ENCODE peak calls at places on chromosomes 11 and 22, in seven cellular contexts. M is retinal pigment epithelial cell, I is transverse colon, O is astrocyte of the spinal cord, B is SK-N-SH, C is brain microvascular endothelial cell, U is BJ. Z is an unnamed sample.

GRCh38 chr22:30824711-30825110 is 130.0 kb downstream of the OSBP2 start:
- DNase-seq in O (no peak), C (no peak), B (no peak), I (no peak), M (no peak), U (no peak), Z (no peak)

GRCh38 chr11:14075118-14075601 is 112.6 kb downstream of the SPON1 start:
- DNase-seq in B (no peak), U (no peak), O (peak), M (no peak), I (no peak), C (no peak), Z (no peak)

GRCh38 chr11:122181893-122182292 is 65.9 kb upstream of the BLID start:
- DNase-seq in B (no peak), U (no peak), C (no peak), I (no peak), M (no peak), O (no peak), Z (no peak)

GRCh38 chr11:9109858-9110731 is 18.7 kb upstream of the SCUBE2 start:
- DNase-seq in M (no peak), O (no peak), I (no peak), B (no peak), C (no peak), U (no peak), Z (no peak)

GRCh38 chr11:64093233-64094039 is 57.7 kb downstream of the FLRT1 start:
- DNase-seq in O (no peak), U (no peak), M (no peak), I (no peak), B (no peak), C (no peak), Z (no peak)

GRCh38 chr11:64998141-64998540 is 1.4 kb upstream of the BATF2 start:
- DNase-seq in O (no peak), U (no peak), I (peak), C (no peak), B (peak), M (no peak), Z (no peak)

GRCh38 chr11:100753144-100753543 is 66.1 kb downstream of the ARHGAP42 start:
- DNase-seq in U (no peak), M (no peak), C (no peak), B (no peak), I (no peak), O (no peak), Z (no peak)

GRCh38 chr11:134538793-134539192 is 126.8 kb upstream of the B3GAT1 start:
- DNase-seq in O (no peak), I (no peak), M (no peak), U (no peak), B (no peak), C (no peak), Z (no peak)

GRCh38 chr22:46303347-46303965 is 6.8 kb downstream of the GTSE1 start:
- DNase-seq in B (no peak), U (no peak), C (no peak), O (peak), I (no peak), M (no peak), Z (peak)

GRCh38 chr11:10181811-10182210 is 112.2 kb downstream of the SBF2 start:
- DNase-seq in M (peak), B (peak), I (no peak), C (no peak), O (peak), U (peak), Z (peak)

GRCh38 chr11:14119357-14119756 is 156.8 kb downstream of the SPON1 start:
- DNase-seq in B (no peak), C (no peak), I (no peak), O (no peak), M (no peak), U (no peak), Z (no peak)

GRCh38 chr11:32852142-32852541 is 22.4 kb downstream of the PRRG4 start:
- DNase-seq in B (no peak), O (peak), I (peak), C (peak), M (peak), U (peak), Z (peak)

GRCh38 chr11:62501432-62501891 is 45.1 kb downstream of the AHNAK start:
- DNase-seq in C (no peak), I (no peak), M (peak), U (no peak), O (peak), B (no peak), Z (no peak)

GRCh38 chr11:31325162-31325561 is 44.4 kb downstream of the DCDC1 start:
- DNase-seq in M (peak), O (peak), B (no peak), I (no peak), C (peak), U (peak), Z (peak)

GRCh38 chr11:102680945-102681344 is 24.6 kb downstream of the MMP27 start:
- DNase-seq in O (no peak), B (no peak), M (no peak), C (no peak), U (peak), I (no peak), Z (peak)

DNA sequence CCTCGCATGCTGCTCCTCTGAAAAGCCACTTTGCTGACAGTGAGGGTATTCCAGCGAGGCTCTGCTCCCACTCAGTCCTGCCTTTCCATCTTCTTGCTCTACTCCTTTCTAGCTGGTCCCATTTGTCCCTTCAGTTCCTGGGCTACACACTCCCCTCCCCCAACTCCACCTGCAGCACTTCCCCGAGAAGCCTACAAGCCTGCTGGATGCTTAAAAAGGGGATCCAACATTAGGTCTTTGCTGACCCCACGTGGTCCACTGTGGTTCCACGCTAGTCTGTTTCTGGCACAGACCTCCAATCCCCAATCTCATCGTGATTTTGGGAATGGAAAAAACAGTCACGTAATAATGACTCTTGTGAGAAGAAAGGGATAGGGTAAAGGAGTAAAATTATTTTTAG is 121.6 kb upstream of the SNX19 start:
- DNase-seq in U (no peak), C (no peak), M (no peak), O (no peak), B (no peak), I (no peak), Z (no peak)
- TF ChIP-seq CTCF in U (no peak), C (peak), M (peak), O (no peak), B (no peak), I (no peak), Z (peak)

GRCh38 chr11:76233196-76233921 is 27.1 kb upstream of the WNT11 start:
- DNase-seq in U (no peak), I (no peak), O (no peak), B (no peak), C (no peak), M (no peak), Z (no peak)

GRCh38 chr11:76235233-76236091 is 29.2 kb upstream of the WNT11 start:
- DNase-seq in U (peak), I (peak), B (peak), O (peak), C (peak), M (peak), Z (peak)

GRCh38 chr11:76232026-76232665 is 25.8 kb upstream of the WNT11 start:
- DNase-seq in O (no peak), U (no peak), B (no peak), M (no peak), C (no peak), I (peak), Z (no peak)

GRCh38 chr11:76234704-76235232 is 28.5 kb upstream of the WNT11 start:
- DNase-seq in O (no peak), I (no peak), B (no peak), U (no peak), C (no peak), M (no peak), Z (no peak)

GRCh38 chr11:76233936-76234703 is 27.8 kb upstream of the WNT11 start:
- DNase-seq in U (no peak), C (no peak), I (peak), M (no peak), O (peak), B (peak), Z (peak)
- H3K4me3 ChIP-seq in U (peak), C (peak), I (peak), M (peak), O (peak), B (peak), Z (peak)

GRCh38 chr11:15716550-15716949 is 601.8 kb downstream of the INSC start:
- DNase-seq in C (peak), O (peak), U (peak), I (no peak), B (no peak), M (no peak), Z (no peak)
- TF ChIP-seq CTCF in C (no peak), O (no peak), U (no peak), I (no peak), B (no peak), M (no peak), Z (no peak)

GRCh38 chr22:20015971-20016733 is 471 bp downstream of the ARVCF start:
- DNase-seq in C (no peak), U (no peak), I (peak), B (peak), O (no peak), M (no peak), Z (no peak)
- H3K4me3 ChIP-seq in C (peak), U (peak), I (peak), B (peak), O (peak), M (peak), Z (peak)

DNA sequence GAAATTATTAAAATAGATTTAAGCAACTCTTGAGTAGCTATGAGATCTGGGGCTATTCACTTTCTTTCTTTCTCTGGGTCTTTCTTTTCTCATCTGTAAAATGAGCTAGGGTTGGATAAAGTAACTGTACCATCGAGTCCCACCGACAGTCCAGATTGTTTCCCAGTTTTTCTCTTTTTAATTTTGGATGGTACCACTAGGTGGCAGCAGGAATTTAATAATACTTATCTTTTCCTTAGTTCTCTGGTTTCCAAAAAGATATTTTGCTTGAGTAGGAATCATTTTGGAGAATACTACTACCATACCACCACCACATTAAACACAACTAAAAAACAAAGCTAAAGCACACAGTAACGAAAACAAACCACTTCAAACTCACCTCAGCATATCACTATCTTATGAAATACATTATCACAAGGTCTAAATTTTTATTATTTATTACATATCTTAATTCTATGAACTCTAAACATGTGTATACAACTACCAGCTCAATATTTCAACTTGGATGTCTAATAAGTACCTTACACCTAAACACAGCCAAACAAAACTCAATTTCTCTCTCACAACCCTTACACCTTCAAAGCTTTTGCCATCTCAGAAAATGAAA is 584.0 kb downstream of the KCNA4 start:
- DNase-seq in M (no peak), C (no peak), U (no peak), O (peak), I (no peak), B (peak), Z (peak)
- TF ChIP-seq CTCF in M (peak), C (peak), U (peak), O (peak), I (no peak), B (peak), Z (peak)

GRCh38 chr22:21866821-21867527 is 471 bp downstream of the MAPK1 start:
- DNase-seq in I (peak), B (no peak), U (no peak), C (peak), M (no peak), O (no peak), Z (peak)

GRCh38 chr22:21867528-21868266 is at the start of gene MAPK1:
- DNase-seq in I (peak), U (peak), C (peak), M (peak), B (peak), O (peak), Z (peak)

GRCh38 chr22:21865041-21865440 is 2.4 kb downstream of the MAPK1 start:
- DNase-seq in M (peak), I (no peak), O (peak), B (peak), U (peak), C (peak), Z (peak)

GRCh38 chr22:21873619-21874018 is 6.2 kb upstream of the MAPK1 start:
- DNase-seq in I (no peak), M (no peak), B (no peak), O (no peak), C (no peak), U (no peak), Z (no peak)

GRCh38 chr22:21868651-21869050 is 1.2 kb upstream of the MAPK1 start:
- DNase-seq in C (no peak), I (no peak), U (no peak), M (no peak), O (no peak), B (no peak), Z (no peak)
- H3K4me3 ChIP-seq in C (no peak), I (no peak), U (no peak), M (no peak), O (no peak), B (no peak), Z (no peak)

GRCh38 chr22:38843201-38843715 is 570 bp downstream of the NPTXR start:
- DNase-seq in O (peak), I (peak), C (peak), M (peak), B (peak), U (no peak), Z (peak)

GRCh38 chr22:38845368-38845740 is 1.5 kb upstream of the NPTXR start:
- DNase-seq in B (no peak), I (no peak), U (no peak), M (no peak), O (no peak), C (no peak), Z (no peak)

GRCh38 chr22:38844661-38845367 is 986 bp upstream of the NPTXR start:
- DNase-seq in B (no peak), I (no peak), O (peak), M (no peak), U (no peak), C (no peak), Z (peak)

GRCh38 chr22:38842512-38843200 is 1.2 kb downstream of the NPTXR start:
- DNase-seq in U (no peak), C (no peak), O (no peak), I (no peak), B (no peak), M (no peak), Z (no peak)

GRCh38 chr22:38843716-38844660 is at the start of gene NPTXR:
- DNase-seq in M (peak), B (peak), U (no peak), C (no peak), O (no peak), I (peak), Z (no peak)
- TF ChIP-seq CTCF in M (no peak), B (no peak), U (no peak), C (no peak), O (no peak), I (no peak), Z (no peak)